ENCODE peak calls at places on chromosomes 13 and 19, in six cellular contexts. T is stromal cell of bone marrow, Z is AG04449, R is H9, K is GM23248, B is AML-193. A is an unnamed sample.

GRCh38 chr13:41650706-41651105 is 193.4 kb downstream of the RGCC start:
- DNase-seq in T (no peak), K (no peak), R (no peak), Z (no peak), B (no peak), A (no peak)

GRCh38 chr19:1353144-1353543 is 30.6 kb upstream of the NDUFS7 start:
- DNase-seq in R (no peak), K (no peak), B (no peak), T (no peak), Z (no peak), A (no peak)

GRCh38 chr13:66780814-66781213 is 449.3 kb downstream of the PCDH9 start:
- DNase-seq in Z (no peak), T (peak), B (no peak), K (no peak), R (no peak), A (no peak)

GRCh38 chr13:44347905-44348304 is 25.7 kb upstream of the SERP2 start:
- DNase-seq in Z (no peak), R (no peak), K (peak), B (no peak), T (no peak), A (no peak)

GRCh38 chr13:44768775-44769578 is 192.8 kb upstream of the TSC22D1 start:
- DNase-seq in K (peak), B (no peak), R (no peak), Z (no peak), T (peak), A (no peak)

GRCh38 chr19:41595258-41595889 is 19.4 kb downstream of the CEACAM21 start:
- DNase-seq in T (peak), B (peak), Z (peak), K (peak), R (peak), A (peak)

GRCh38 chr19:51690359-51691121 is 2.6 kb upstream of the SPACA6 start:
- DNase-seq in R (peak), Z (no peak), K (peak), T (no peak), B (peak), A (no peak)

GRCh38 chr19:33399745-33400681 is 26.5 kb downstream of the CEBPG start:
- DNase-seq in Z (no peak), K (no peak), B (no peak), T (no peak), R (no peak), A (no peak)

GRCh38 chr19:38223617-38224013 is 407 bp downstream of the DPF1 start:
- DNase-seq in Z (no peak), B (no peak), K (no peak), R (no peak), T (no peak), A (no peak)

GRCh38 chr19:46134527-46134926 is 10.0 kb upstream of the IGFL3 start:
- DNase-seq in T (no peak), Z (no peak), B (no peak), R (no peak), K (no peak), A (no peak)

GRCh38 chr13:114078501-114079451 is 53.6 kb downstream of the RASA3 start:
- DNase-seq in B (no peak), T (peak), K (peak), R (no peak), Z (no peak), A (peak)

A was measured in AG09319.